ENCODE peak calls at places on chromosomes 13 and 19, in eight cellular contexts. F is lower lobe of right lung, G is right cardiac atrium, C is psoas muscle, K is neuronal stem cell, I is heart right ventricle, H is GM23248, L is adrenal gland. J is an unnamed sample. For H3K4me1, the result is how much of the 10 kb centered on the place peaks cover.

GRCh38 chr13:73177911-73178565 is 119.2 kb downstream of the KLF5 start:
- DNase-seq in H (no peak), L (no peak), G (no peak), K (no peak), C (no peak), I (no peak), F (no peak), J (no peak)

GRCh38 chr13:26246154-26246553 is 7.8 kb upstream of the CDK8 start:
- DNase-seq in H (no peak), I (no peak), F (no peak), G (no peak), L (no peak), C (no peak), K (no peak), J (no peak)

GRCh38 chr13:105894711-105895110 is 640.8 kb downstream of the EFNB2 start:
- DNase-seq in C (no peak), H (no peak), L (no peak), G (no peak), F (no peak), K (no peak), I (no peak), J (no peak)

GRCh38 chr19:23314505-23315241 is 64.5 kb upstream of the ZNF724 start:
- DNase-seq in H (no peak), F (no peak), C (no peak), I (no peak), L (no peak), K (no peak), G (no peak), J (no peak)

GRCh38 chr19:32599736-32600157 is 18.8 kb downstream of the PDCD5 start:
- DNase-seq in L (no peak), K (peak), C (peak), F (no peak), H (peak), G (no peak), I (peak), J (peak)

GRCh38 chr13:101576977-101577376 is 124.5 kb downstream of the ITGBL1 start:
- DNase-seq in G (no peak), I (no peak), H (no peak), C (no peak), F (no peak), L (no peak), K (no peak), J (no peak)

GRCh38 chr19:46970815-46971214 is 48.8 kb upstream of the NPAS1 start:
- DNase-seq in F (no peak), C (peak), K (no peak), G (peak), I (peak), L (no peak), H (peak), J (no peak)

GRCh38 chr13:33524086-33524485 is 238.5 kb upstream of the STARD13 start:
- DNase-seq in F (no peak), K (no peak), H (peak), L (no peak), G (no peak), I (no peak), C (no peak), J (no peak)

GRCh38 chr13:33169273-33169980 is 116.1 kb downstream of the STARD13 start:
- DNase-seq in C (no peak), F (no peak), G (no peak), H (peak), I (no peak), L (no peak), K (no peak), J (no peak)

GRCh38 chr19:58009666-58010301 is 7.2 kb upstream of the ZNF606 start:
- DNase-seq in F (peak), G (peak), K (peak), C (peak), H (peak), L (peak), I (peak), J (peak)

GRCh38 chr19:30936276-30936675 is 413.0 kb downstream of the TSHZ3 start:
- DNase-seq in L (no peak), I (no peak), G (no peak), K (no peak), H (no peak), C (no peak), F (no peak), J (no peak)

GRCh38 chr13:105598551-105598950 is 936.9 kb downstream of the EFNB2 start:
- DNase-seq in K (no peak), F (no peak), L (no peak), I (no peak), H (no peak), G (no peak), C (no peak), J (no peak)

GRCh38 chr19:34274827-34275625 is 20.7 kb downstream of the GARRE1 start:
- DNase-seq in K (no peak), G (no peak), C (no peak), L (peak), F (no peak), H (peak), I (no peak), J (no peak)

GRCh38 chr13:102395174-102395573 is 6.7 kb downstream of the FGF14 start:
- DNase-seq in I (no peak), L (no peak), K (no peak), F (no peak), G (no peak), C (no peak), H (no peak), J (no peak)

GRCh38 chr19:5166262-5166661 is 174.3 kb downstream of the PTPRS start:
- DNase-seq in C (no peak), I (no peak), G (no peak), L (no peak), F (no peak), H (peak), K (no peak), J (no peak)

GRCh38 chr13:50831510-50831909 is 12.0 kb downstream of the DLEU7 start:
- DNase-seq in H (no peak), L (no peak), C (no peak), K (no peak), G (no peak), I (no peak), F (no peak), J (no peak)

GRCh38 chr13:43895940-43896339 is 16.2 kb downstream of the LACC1 start:
- DNase-seq in C (no peak), L (no peak), K (no peak), G (no peak), H (no peak), I (no peak), F (no peak), J (no peak)

GRCh38 chr13:74210693-74211393 is 76.6 kb upstream of the KLF12 start:
- DNase-seq in I (no peak), C (no peak), L (no peak), F (no peak), H (peak), K (no peak), G (peak), J (no peak)

GRCh38 chr13:107296804-107297203 is 728.9 kb upstream of the ARGLU1 start:
- DNase-seq in F (no peak), K (no peak), I (no peak), G (no peak), C (no peak), L (no peak), H (peak), J (no peak)

GRCh38 chr13:21800847-21801616 is 130.2 kb downstream of the FGF9 start:
- DNase-seq in L (no peak), K (no peak), F (no peak), I (no peak), H (peak), G (no peak), C (no peak), J (no peak)

GRCh38 chr13:49627831-49628652 is at the start of gene ARL11:
- DNase-seq in C (peak), K (no peak), F (peak), L (peak), I (peak), G (peak), H (no peak), J (peak)

GRCh38 chr13:90414691-90415596 is 932.5 kb upstream of the MIR17HG start:
- DNase-seq in G (no peak), K (no peak), L (no peak), H (peak), C (no peak), I (no peak), F (no peak), J (no peak)

GRCh38 chr13:80361883-80362327 is 21.0 kb upstream of the SPRY2 start:
- DNase-seq in I (no peak), C (no peak), H (no peak), G (no peak), K (peak), L (no peak), F (no peak), J (no peak)

GRCh38 chr19:10173527-10173926 is 21.2 kb downstream of the DNMT1 start:
- DNase-seq in F (no peak), C (no peak), H (peak), L (no peak), G (no peak), I (no peak), K (no peak), J (no peak)

GRCh38 chr19:29806098-29806866 is 5.5 kb upstream of the CCNE1 start:
- DNase-seq in K (no peak), L (peak), G (peak), F (peak), C (peak), I (peak), H (peak), J (no peak)

GRCh38 chr13:107734891-107735620 is 480.3 kb downstream of the LIG4 start:
- DNase-seq in H (no peak), F (no peak), C (no peak), K (no peak), G (no peak), L (no peak), I (no peak), J (no peak)

GRCh38 chr19:18852634-18853033 is 20.9 kb downstream of the UPF1 start:
- DNase-seq in K (no peak), H (no peak), L (no peak), G (peak), F (no peak), I (no peak), C (no peak), J (no peak)

GRCh38 chr13:50128406-50129048 is 113.3 kb downstream of the KCNRG start:
- DNase-seq in F (no peak), K (peak), C (no peak), H (no peak), G (peak), I (no peak), L (no peak), J (peak)

GRCh38 chr13:49248433-49249002 is 793 bp downstream of the CDADC1 start:
- DNase-seq in K (peak), F (peak), H (peak), C (no peak), L (no peak), I (peak), G (no peak), J (no peak)

GRCh38 chr19:54114340-54114826 is 1.1 kb downstream of the TFPT start:
- DNase-seq in F (peak), K (no peak), I (peak), H (peak), C (peak), L (no peak), G (peak), J (peak)

GRCh38 chr13:105213512-105213911 is 1322.0 kb downstream of the EFNB2 start:
- DNase-seq in I (no peak), F (no peak), L (no peak), G (no peak), C (no peak), K (no peak), H (no peak), J (no peak)

GRCh38 chr13:99894835-99895427 is 76.6 kb downstream of the ZIC5 start:
- DNase-seq in L (no peak), K (no peak), F (no peak), I (no peak), C (no peak), G (no peak), H (peak), J (peak)

GRCh38 chr19:2360876-2361232 is 789 bp downstream of the TMPRSS9 start:
- DNase-seq in I (no peak), K (no peak), G (no peak), L (no peak), C (no peak), H (no peak), F (no peak), J (no peak)

GRCh38 chr19:55459551-55459949 is 1.9 kb downstream of the ISOC2 start:
- DNase-seq in K (no peak), F (no peak), G (peak), C (no peak), L (no peak), I (no peak), H (no peak), J (no peak)

GRCh38 chr13:43805071-43805468 is 18.3 kb upstream of the ENOX1 start:
- DNase-seq in C (no peak), F (no peak), L (no peak), K (no peak), I (no peak), G (no peak), H (peak), J (no peak)

GRCh38 chr19:1264801-1265610 is 4.1 kb upstream of the CIRBP start:
- DNase-seq in C (peak), H (peak), K (no peak), L (peak), G (peak), I (peak), F (peak), J (no peak)

GRCh38 chr13:50572129-50572528 is 271.4 kb downstream of the DLEU7 start:
- DNase-seq in L (no peak), I (no peak), C (no peak), H (no peak), G (no peak), K (no peak), F (no peak), J (no peak)

GRCh38 chr13:86846501-86846900 is 824.7 kb upstream of the SLITRK5 start:
- DNase-seq in G (no peak), C (no peak), L (no peak), F (no peak), I (no peak), H (no peak), K (no peak), J (no peak)

GRCh38 chr19:46924874-46925547 is 64.2 kb downstream of the ARHGAP35 start:
- DNase-seq in C (no peak), G (no peak), K (no peak), H (peak), L (peak), I (peak), F (no peak), J (no peak)

GRCh38 chr19:7260161-7260560 is 34.1 kb downstream of the INSR start:
- DNase-seq in H (no peak), I (no peak), K (no peak), F (no peak), C (no peak), G (no peak), L (no peak), J (no peak)

GRCh38 chr19:7263521-7263920 is 30.7 kb downstream of the INSR start:
- DNase-seq in H (no peak), G (no peak), I (no peak), L (no peak), F (no peak), C (no peak), K (no peak), J (no peak)

GRCh38 chr19:7264858-7265257 is 29.4 kb downstream of the INSR start:
- DNase-seq in L (no peak), G (no peak), I (no peak), F (no peak), C (no peak), K (no peak), H (no peak), J (no peak)

GRCh38 chr19:7263066-7263465 is 31.1 kb downstream of the INSR start:
- DNase-seq in L (no peak), I (no peak), K (no peak), C (no peak), G (no peak), H (no peak), F (no peak), J (no peak)

GRCh38 chr19:7262470-7262869 is 31.7 kb downstream of the INSR start:
- DNase-seq in C (no peak), H (no peak), L (no peak), K (no peak), F (no peak), I (no peak), G (no peak), J (no peak)
- H3K4me1 ChIP-seq in C (under half), H (under half), L (under half), K (under half), F (under half), I (half or more), G (under half), J (under half)

GRCh38 chr19:45517641-45518468 is 10.6 kb downstream of the VASP start:
- DNase-seq in L (no peak), G (no peak), K (no peak), F (no peak), H (no peak), I (no peak), C (peak), J (no peak)

GRCh38 chr19:45517238-45517637 is 10.0 kb downstream of the VASP start:
- DNase-seq in L (no peak), I (no peak), K (no peak), H (no peak), G (no peak), C (peak), F (no peak), J (no peak)

GRCh38 chr19:45515807-45516401 is 8.6 kb downstream of the VASP start:
- DNase-seq in I (no peak), C (no peak), F (peak), G (peak), L (no peak), H (no peak), K (no peak), J (no peak)

GRCh38 chr19:45515081-45515624 is 7.9 kb downstream of the VASP start:
- DNase-seq in G (peak), F (peak), I (peak), L (no peak), H (no peak), K (no peak), C (peak), J (no peak)

GRCh38 chr19:45518469-45518826 is 11.2 kb downstream of the VASP start:
- DNase-seq in L (no peak), H (no peak), C (no peak), F (no peak), K (no peak), I (no peak), G (no peak), J (no peak)
- H3K4me3 ChIP-seq in L (no peak), H (no peak), C (no peak), F (no peak), K (no peak), I (no peak), G (no peak), J (no peak)

DNA sequence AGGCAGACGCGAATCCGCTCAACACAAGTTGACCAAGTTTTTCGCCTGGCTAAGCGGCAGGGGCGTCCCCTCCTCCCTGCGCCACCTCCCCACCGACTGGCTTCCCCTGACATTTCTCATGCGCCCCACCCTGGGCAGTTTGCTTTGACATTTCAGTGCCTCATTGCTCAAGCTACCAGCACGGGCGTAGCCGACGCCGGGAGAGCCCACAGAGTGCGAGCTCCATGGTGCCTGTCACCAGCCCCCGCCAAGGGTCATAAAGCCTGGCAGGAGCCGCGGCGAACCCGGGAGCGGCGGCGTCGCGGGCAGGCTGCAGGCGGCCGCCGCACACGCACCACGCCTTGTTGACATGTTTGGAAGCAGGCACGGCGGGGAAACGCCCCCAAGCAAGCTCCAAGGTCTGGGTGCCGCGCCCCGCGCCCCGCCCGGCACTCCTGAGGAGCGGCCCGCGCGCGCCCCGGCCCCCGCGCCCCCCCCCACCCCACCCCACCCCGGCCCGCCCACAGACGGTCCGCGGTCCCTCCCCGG is 640 bp downstream of the FBXL3 start:
- DNase-seq in I (peak), G (peak), L (peak), C (peak), H (peak), F (peak), K (peak), J (peak)
- H3K4me1 ChIP-seq in I (half or more), G (under half), L (under half), C (under half), H (under half), F (half or more), K (under half), J (half or more)

GRCh38 chr19:6287269-6287885 is 7.6 kb upstream of the MLLT1 start:
- DNase-seq in I (no peak), H (peak), F (peak), C (no peak), K (no peak), G (no peak), L (no peak), J (no peak)

GRCh38 chr19:6288737-6289136 is 9.0 kb upstream of the MLLT1 start:
- DNase-seq in I (no peak), F (no peak), H (no peak), L (no peak), K (no peak), G (no peak), C (no peak), J (no peak)

GRCh38 chr19:6297202-6297601 is 17.4 kb upstream of the MLLT1 start:
- DNase-seq in I (no peak), C (no peak), L (no peak), G (no peak), K (no peak), H (no peak), F (no peak), J (no peak)

GRCh38 chr19:6286676-6287075 is 6.9 kb upstream of the MLLT1 start:
- DNase-seq in K (no peak), H (no peak), L (no peak), C (no peak), F (peak), G (no peak), I (no peak), J (no peak)

GRCh38 chr19:6292006-6292405 is 12.2 kb upstream of the MLLT1 start:
- DNase-seq in L (no peak), K (no peak), F (no peak), H (no peak), G (no peak), I (no peak), C (no peak), J (no peak)
- H3K4me3 ChIP-seq in L (no peak), K (no peak), F (no peak), H (no peak), G (no peak), I (no peak), C (no peak), J (no peak)

GRCh38 chr19:38726284-38726673 is 18.0 kb downstream of the CAPN12 start:
- DNase-seq in G (peak), I (no peak), L (peak), K (no peak), F (no peak), H (no peak), C (no peak), J (no peak)

GRCh38 chr19:38724380-38724854 is 19.9 kb downstream of the CAPN12 start:
- DNase-seq in I (no peak), C (peak), F (no peak), L (no peak), G (peak), K (no peak), H (no peak), J (no peak)

GRCh38 chr19:38726761-38727301 is 17.4 kb downstream of the CAPN12 start:
- DNase-seq in K (no peak), I (no peak), C (no peak), L (peak), F (no peak), H (no peak), G (peak), J (no peak)

GRCh38 chr19:38727306-38727867 is 16.9 kb downstream of the CAPN12 start:
- DNase-seq in C (no peak), G (peak), H (no peak), I (no peak), L (peak), F (no peak), K (no peak), J (no peak)

DNA sequence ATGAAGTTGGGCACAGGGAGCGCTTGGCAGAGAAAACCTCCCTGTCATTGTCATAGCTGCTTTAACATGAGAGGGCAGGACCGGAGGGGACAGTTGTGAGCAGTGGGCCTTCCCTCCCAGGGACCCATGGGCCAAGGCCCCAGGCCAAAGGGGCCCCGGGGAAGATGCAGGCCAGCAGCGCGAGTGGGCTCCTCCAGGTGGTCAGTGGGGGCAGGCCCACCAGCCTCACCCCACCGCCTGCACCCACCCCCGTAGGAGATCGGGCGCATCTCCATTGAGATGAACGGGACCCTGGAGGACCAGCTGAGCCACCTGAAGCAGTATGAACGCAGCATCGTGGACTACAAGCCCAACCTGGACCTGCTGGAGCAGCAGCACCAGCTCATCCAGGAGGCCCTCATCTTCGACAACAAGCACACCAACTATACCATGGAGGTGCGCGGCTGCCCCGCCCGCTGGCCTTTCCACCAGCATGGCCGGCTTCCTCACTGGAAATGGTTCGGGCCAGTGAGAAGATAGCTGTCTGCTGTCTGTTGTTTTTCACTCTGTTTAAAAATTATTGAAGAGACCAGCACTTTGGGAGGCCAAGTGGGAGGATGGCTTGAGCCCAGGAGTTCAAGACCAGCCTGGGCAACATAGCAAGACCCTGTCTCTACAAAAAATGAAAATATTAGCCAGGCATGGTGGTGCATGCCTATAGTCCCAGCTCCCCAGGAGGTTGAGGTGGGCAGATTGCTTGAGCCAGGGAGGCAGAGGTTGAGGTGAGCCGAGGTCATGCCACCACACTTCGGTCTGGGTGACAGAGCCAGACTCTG is 18.6 kb downstream of the CAPN12 start:
- DNase-seq in H (no peak), L (no peak), I (no peak), K (no peak), C (no peak), F (no peak), G (peak), J (no peak)
- H3K4me1 ChIP-seq in H (under half), L (under half), I (half or more), K (under half), C (under half), F (under half), G (under half), J (under half)